ENCODE peak calls at places on chromosomes 13 and 19, in eight cellular contexts. One of them, this sample, is unnamed.

GRCh38 chr19:41564515-41565383 is 11.2 kb upstream of the CEACAM21 start:
- DNase-seq in RCC 7860: no peak
- DNase-seq in Jurkat, Clone E6-1: no peak
- DNase-seq in omental fat pad: no peak
- DNase-seq in T-cell: no peak
- DNase-seq in D341Med: no peak
- DNase-seq in ovary: no peak
- DNase-seq in HEK293T: no peak
- DNase-seq in this sample: no peak

GRCh38 chr19:40466219-40467006 is at the start of gene SPTBN4:
- DNase-seq in RCC 7860: peak; percentile 64
- DNase-seq in Jurkat, Clone E6-1: no peak
- DNase-seq in omental fat pad: peak; percentile 42
- DNase-seq in T-cell: peak; percentile 76
- DNase-seq in D341Med: peak; percentile 27
- DNase-seq in ovary: peak; percentile 44
- DNase-seq in HEK293T: no peak
- DNase-seq in this sample: no peak

GRCh38 chr13:30789360-30789862 is 54.1 kb downstream of the ALOX5AP start:
- DNase-seq in RCC 7860: no peak
- DNase-seq in Jurkat, Clone E6-1: no peak
- DNase-seq in omental fat pad: no peak
- DNase-seq in T-cell: no peak
- DNase-seq in D341Med: no peak
- DNase-seq in ovary: no peak
- DNase-seq in HEK293T: no peak
- DNase-seq in this sample: no peak

GRCh38 chr13:23378009-23378632 is 55.4 kb downstream of the SACS start:
- DNase-seq in RCC 7860: peak; percentile 91
- DNase-seq in Jurkat, Clone E6-1: peak; percentile 64
- DNase-seq in omental fat pad: no peak
- DNase-seq in T-cell: peak; percentile 30
- DNase-seq in D341Med: no peak
- DNase-seq in ovary: no peak
- DNase-seq in HEK293T: no peak
- DNase-seq in this sample: no peak

GRCh38 chr13:110819203-110820014 is 95.5 kb downstream of the ANKRD10 start:
- DNase-seq in RCC 7860: peak; percentile 39
- DNase-seq in Jurkat, Clone E6-1: peak; percentile 48
- DNase-seq in omental fat pad: peak; percentile 69
- DNase-seq in T-cell: peak; percentile 60
- DNase-seq in D341Med: peak; percentile 89
- DNase-seq in ovary: peak; percentile 64
- DNase-seq in HEK293T: peak; percentile 75
- DNase-seq in this sample: peak; percentile 54

GRCh38 chr13:40589285-40590109 is 76.9 kb downstream of the FOXO1 start:
- DNase-seq in RCC 7860: peak; percentile 58
- DNase-seq in Jurkat, Clone E6-1: no peak
- DNase-seq in omental fat pad: no peak
- DNase-seq in T-cell: no peak
- DNase-seq in D341Med: no peak
- DNase-seq in ovary: no peak
- DNase-seq in HEK293T: no peak
- DNase-seq in this sample: peak; percentile 56

GRCh38 chr19:48967346-48968178 is 2.5 kb downstream of the FTL start:
- DNase-seq in RCC 7860: no peak
- DNase-seq in Jurkat, Clone E6-1: no peak
- DNase-seq in omental fat pad: no peak
- DNase-seq in T-cell: no peak
- DNase-seq in D341Med: no peak
- DNase-seq in ovary: no peak
- DNase-seq in HEK293T: no peak
- DNase-seq in this sample: peak; percentile 74

GRCh38 chr13:48891586-48891985 is 84.1 kb upstream of the FNDC3A start:
- DNase-seq in RCC 7860: peak; percentile 69
- DNase-seq in Jurkat, Clone E6-1: no peak
- DNase-seq in omental fat pad: no peak
- DNase-seq in T-cell: no peak
- DNase-seq in D341Med: no peak
- DNase-seq in ovary: no peak
- DNase-seq in HEK293T: no peak
- DNase-seq in this sample: peak; percentile 20

GRCh38 chr19:6662692-6663091 is 7.3 kb downstream of the TNFSF14 start:
- DNase-seq in RCC 7860: no peak
- DNase-seq in Jurkat, Clone E6-1: no peak
- DNase-seq in omental fat pad: no peak
- DNase-seq in T-cell: no peak
- DNase-seq in D341Med: no peak
- DNase-seq in ovary: no peak
- DNase-seq in HEK293T: no peak
- DNase-seq in this sample: no peak